ENCODE peak calls at places on chromosomes 3 and 15, in eight cellular contexts. D is cardiac muscle cell, I is heart left ventricle, T is A549, Q is breast epithelium, A is SK-N-SH, O is GM23338, R is IMR-90. G is an unnamed sample. For H3K4me1, the result is how much of the 10 kb centered on the place peaks cover.

GRCh38 chr15:64461577-64462162 is 1.3 kb downstream of the ZNF609 start:
- DNase-seq in I (peak), O (peak), R (peak), T (peak), A (peak), D (peak), Q (no peak), G (no peak)

GRCh38 chr3:156360992-156361391 is 193.9 kb downstream of the SSR3 start:
- DNase-seq in A (no peak), I (no peak), O (peak), Q (no peak), T (no peak), R (no peak), D (no peak), G (no peak)

GRCh38 chr3:140288575-140288974 is 353.6 kb downstream of the CLSTN2 start:
- DNase-seq in R (no peak), D (no peak), Q (no peak), O (no peak), A (no peak), T (no peak), I (no peak), G (no peak)

GRCh38 chr3:4504340-4505261 is 11.5 kb downstream of the ITPR1 start:
- DNase-seq in R (no peak), O (no peak), D (peak), T (no peak), I (no peak), A (peak), Q (peak), G (no peak)

GRCh38 chr15:57611119-57611518 is 19.4 kb downstream of the MYZAP start:
- DNase-seq in D (no peak), T (no peak), Q (no peak), I (no peak), O (no peak), R (no peak), A (no peak), G (no peak)

GRCh38 chr3:80733522-80734176 is 965.9 kb upstream of the ROBO1 start:
- DNase-seq in A (no peak), R (peak), Q (no peak), I (no peak), O (no peak), T (peak), D (peak), G (no peak)

GRCh38 chr3:52452570-52453221 is 1.1 kb downstream of the TNNC1 start:
- DNase-seq in O (no peak), A (no peak), D (no peak), I (peak), Q (no peak), T (no peak), R (no peak), G (no peak)

GRCh38 chr15:35696767-35697231 is 150.8 kb upstream of the DPH6 start:
- DNase-seq in D (peak), T (peak), Q (no peak), A (no peak), R (peak), I (no peak), O (peak), G (no peak)

GRCh38 chr3:195117978-195118581 is 152.9 kb downstream of the XXYLT1 start:
- DNase-seq in R (peak), Q (no peak), D (peak), T (no peak), O (peak), A (no peak), I (no peak), G (no peak)

DNA sequence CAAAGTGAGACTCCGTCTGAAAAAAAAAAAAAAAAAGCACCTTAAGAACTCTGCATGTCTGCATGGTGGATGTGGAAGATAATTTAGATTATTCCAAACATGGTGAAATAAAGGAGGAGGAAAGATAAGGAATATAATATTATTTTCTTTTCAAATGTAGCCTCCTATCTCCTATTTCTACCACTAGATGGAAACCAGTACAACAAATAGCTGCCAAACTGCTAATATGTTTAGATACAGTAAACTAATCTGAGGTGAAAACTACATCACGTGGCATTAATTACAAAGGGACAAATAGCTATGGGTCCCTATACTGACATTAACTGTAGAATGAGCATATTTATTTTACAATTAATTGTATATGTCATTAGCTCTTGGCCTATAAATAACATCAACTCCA is 197.8 kb downstream of the TBC1D5 start:
- DNase-seq in I (no peak), D (peak), O (no peak), Q (no peak), R (peak), T (peak), A (no peak), G (no peak)
- TF ChIP-seq CTCF in I (no peak), D (peak), O (no peak), Q (no peak), R (peak), T (peak), A (peak), G (no peak)

GRCh38 chr15:51727141-51727897 is 10.1 kb downstream of the LYSMD2 start:
- DNase-seq in Q (no peak), O (peak), D (peak), R (peak), I (no peak), T (peak), A (peak), G (no peak)
- H3K4me1 ChIP-seq in Q (under half), O (under half), D (under half), R (under half), I (under half), T (under half), A (under half), G (under half)

GRCh38 chr3:131568460-131568859 is 65.7 kb upstream of the MRPL3 start:
- DNase-seq in A (no peak), D (no peak), R (no peak), O (peak), Q (no peak), I (no peak), T (no peak), G (no peak)
- TF ChIP-seq CTCF in A (no peak), D (no peak), R (no peak), O (peak), Q (no peak), I (no peak), T (no peak), G (no peak)

DNA sequence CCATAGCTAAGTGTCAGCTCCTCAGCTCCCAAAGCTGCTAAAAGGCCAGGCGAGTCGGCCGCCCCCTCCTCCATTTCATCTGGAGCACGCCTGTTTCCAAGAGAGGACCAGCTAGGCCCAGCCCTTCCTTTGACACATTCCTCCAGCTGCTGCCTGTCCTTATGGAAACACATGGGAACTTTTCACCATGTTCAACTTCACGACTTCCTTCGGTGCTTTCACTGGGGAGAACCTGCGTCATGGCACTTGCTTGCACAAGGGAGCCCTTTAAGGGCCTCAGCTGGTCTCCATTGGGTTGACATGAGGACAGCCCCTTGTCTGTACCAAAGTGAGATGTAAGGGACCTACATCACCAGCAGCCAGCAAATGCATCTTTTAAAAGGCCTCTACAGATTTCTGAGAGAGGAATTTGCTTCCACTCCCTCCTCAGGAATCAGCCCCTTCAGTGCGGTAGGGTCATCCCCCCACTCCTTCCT is 2.1 kb downstream of the MAGI1 start:
- DNase-seq in Q (no peak), I (peak), R (peak), O (peak), D (peak), A (no peak), T (no peak), G (no peak)
- H3K4me1 ChIP-seq in Q (under half), I (under half), R (under half), O (under half), D (under half), A (under half), T (under half), G (under half)

DNA sequence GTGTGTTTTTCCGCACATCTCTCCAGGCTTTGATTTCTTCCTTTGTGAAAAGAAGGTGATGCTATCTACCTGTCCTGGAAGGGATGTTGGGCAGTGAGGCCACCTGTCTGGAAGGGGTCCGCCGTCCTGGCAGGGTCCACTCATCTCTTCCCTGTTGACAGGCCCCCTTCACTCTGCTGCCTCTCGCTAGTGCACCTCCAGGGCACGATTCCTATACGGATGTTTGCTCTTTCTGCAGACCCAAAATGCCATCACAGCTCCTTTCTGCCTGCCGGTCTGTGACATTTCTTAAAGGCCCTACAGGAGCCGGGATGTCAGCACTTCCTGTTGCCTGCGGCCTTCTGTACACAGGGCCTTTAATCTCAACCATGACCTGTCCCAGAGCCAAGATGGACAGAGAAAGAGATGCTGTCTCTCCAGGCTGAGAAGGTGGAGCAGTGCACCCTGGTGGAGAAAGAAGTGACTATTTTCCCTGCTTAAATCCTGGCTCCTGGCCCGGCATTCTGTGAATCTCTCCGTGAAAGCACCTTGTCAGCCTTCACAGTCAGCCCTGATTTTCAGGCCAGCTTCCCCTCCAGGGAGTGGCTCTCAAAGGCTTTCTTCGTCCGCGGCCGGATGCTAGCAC is 7.4 kb downstream of the FAM3D start:
- DNase-seq in T (peak), D (peak), O (peak), Q (peak), R (peak), I (no peak), A (peak), G (peak)
- TF ChIP-seq CTCF in T (peak), D (peak), O (peak), Q (no peak), R (peak), I (peak), A (peak), G (peak)

GRCh38 chr3:46868948-46869347 is 5.7 kb upstream of the MYL3 start:
- DNase-seq in D (no peak), A (no peak), O (no peak), Q (no peak), I (no peak), R (no peak), T (no peak), G (peak)

GRCh38 chr3:46871222-46871621 is 6.3 kb upstream of the PTH1R start:
- DNase-seq in T (no peak), D (peak), Q (no peak), I (no peak), A (no peak), O (no peak), R (no peak), G (no peak)

GRCh38 chr3:46869440-46869839 is 6.2 kb upstream of the MYL3 start:
- DNase-seq in D (no peak), A (no peak), Q (no peak), T (no peak), I (no peak), R (no peak), O (no peak), G (no peak)

GRCh38 chr3:46868301-46868700 is 5.1 kb upstream of the MYL3 start:
- DNase-seq in R (no peak), O (no peak), T (no peak), D (no peak), A (peak), I (no peak), Q (no peak), G (no peak)

DNA sequence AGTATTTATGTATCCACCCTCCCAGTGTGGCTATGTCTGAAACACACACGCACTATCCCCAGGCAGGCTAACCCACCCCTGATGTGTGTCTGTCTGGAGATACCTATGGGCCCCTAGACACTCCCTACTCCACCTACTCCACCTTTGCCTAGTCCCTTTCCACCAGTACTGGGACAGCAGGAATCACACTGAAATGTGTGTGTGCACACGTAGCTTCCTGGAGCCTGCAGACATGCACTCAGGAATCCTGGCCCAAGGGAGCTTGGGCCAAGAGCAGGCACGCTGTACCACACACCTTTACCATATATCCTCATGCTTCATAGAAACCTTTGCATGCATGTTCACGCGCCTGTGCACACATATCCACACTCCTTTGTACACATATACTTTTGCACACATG is 6.9 kb upstream of the PTH1R start:
- DNase-seq in D (no peak), R (no peak), T (no peak), Q (no peak), A (no peak), O (no peak), I (no peak), G (no peak)
- H3K4me1 ChIP-seq in D (half or more), R (under half), T (under half), Q (under half), A (under half), O (under half), I (half or more), G (under half)

DNA sequence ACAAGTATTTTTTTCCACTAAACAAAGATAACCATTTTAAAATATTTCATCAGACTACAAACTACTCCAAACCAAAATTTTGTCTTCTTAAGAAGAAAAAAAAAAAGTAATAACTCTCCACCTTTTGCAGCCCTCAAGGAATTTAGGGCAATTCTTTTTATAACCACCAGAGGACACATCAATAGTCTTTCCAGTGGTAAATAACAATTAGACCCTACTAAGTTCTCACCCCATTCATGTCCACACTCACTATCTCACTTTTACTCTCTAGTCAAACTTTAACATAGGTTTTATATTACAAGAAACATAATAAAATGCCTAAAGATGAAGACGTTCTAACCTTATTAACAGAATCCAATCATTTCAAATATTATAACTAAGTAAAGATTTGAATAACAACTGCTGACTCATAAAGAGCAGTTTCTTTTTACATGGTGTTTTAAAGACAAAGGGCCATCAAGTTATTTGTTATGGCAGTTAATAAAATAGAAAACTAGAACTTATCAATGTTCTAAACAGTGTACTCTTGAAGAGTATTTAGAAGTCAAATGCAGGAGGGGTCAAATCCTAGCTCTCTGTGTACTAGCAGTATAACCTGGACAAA is 33.0 kb downstream of the CCDC39 start:
- DNase-seq in R (no peak), O (peak), T (peak), A (peak), D (no peak), Q (no peak), I (no peak), G (no peak)
- TF ChIP-seq CTCF in R (peak), O (peak), T (no peak), A (peak), D (peak), Q (no peak), I (no peak), G (no peak)